ENCODE peak calls at places on chromosomes 7 and 10, in eight cellular contexts. G, P, W, D, S, J, B and L are unnamed samples.

GRCh38 chr10:100562008-100562672 is 26.4 kb downstream of the HIF1AN start:
- DNase-seq in G (peak), P (peak), W (no peak), D (peak), S (no peak), J (peak), B (peak), L (peak)

GRCh38 chr7:2710901-2711551 is 23.0 kb downstream of the AMZ1 start:
- DNase-seq in G (no peak), P (no peak), W (no peak), D (no peak), S (no peak), J (no peak), B (no peak), L (peak)

GRCh38 chr10:31927597-31928530 is 767 bp downstream of the ARHGAP12 start:
- DNase-seq in G (peak), P (peak), W (peak), D (peak), S (peak), J (peak), B (peak), L (peak)

GRCh38 chr7:48035967-48036478 is 680 bp downstream of the C7orf57 start:
- DNase-seq in G (peak), P (peak), W (no peak), D (peak), S (no peak), J (no peak), B (no peak), L (no peak)

GRCh38 chr7:147298611-147299043 is 1182.0 kb downstream of the CNTNAP2 start:
- DNase-seq in G (no peak), P (peak), W (no peak), D (no peak), S (no peak), J (no peak), B (no peak), L (no peak)

GRCh38 chr10:119479532-119479931 is 63.0 kb downstream of the RGS10 start:
- DNase-seq in G (no peak), P (no peak), W (no peak), D (peak), S (no peak), J (no peak), B (no peak), L (no peak)

GRCh38 chr7:99792983-99793382 is 9.0 kb upstream of the CYP3A4 start:
- DNase-seq in G (no peak), P (peak), W (no peak), D (no peak), S (no peak), J (no peak), B (no peak), L (no peak)

GRCh38 chr7:80835251-80835650 is 83.6 kb downstream of the SEMA3C start:
- DNase-seq in G (no peak), P (no peak), W (no peak), D (no peak), S (no peak), J (no peak), B (no peak), L (no peak)

GRCh38 chr10:10911471-10911921 is 106.2 kb upstream of the CELF2 start:
- DNase-seq in G (peak), P (peak), W (peak), D (no peak), S (peak), J (no peak), B (no peak), L (peak)

GRCh38 chr7:2219606-2220005 is 13.1 kb downstream of the MAD1L1 start:
- DNase-seq in G (no peak), P (no peak), W (no peak), D (no peak), S (no peak), J (no peak), B (no peak), L (no peak)

GRCh38 chr7:159237022-159237421 is 92.4 kb upstream of the VIPR2 start:
- DNase-seq in G (no peak), P (no peak), W (no peak), D (no peak), S (no peak), J (no peak), B (no peak), L (no peak)

GRCh38 chr7:42550706-42551470 is 313.9 kb upstream of the GLI3 start:
- DNase-seq in G (no peak), P (no peak), W (no peak), D (no peak), S (no peak), J (no peak), B (no peak), L (no peak)

GRCh38 chr7:85000973-85001372 is 185.9 kb downstream of the SEMA3D start:
- DNase-seq in G (no peak), P (no peak), W (no peak), D (no peak), S (no peak), J (no peak), B (no peak), L (no peak)

GRCh38 chr10:121241337-121241736 is 356.9 kb downstream of the FGFR2 start:
- DNase-seq in G (no peak), P (no peak), W (no peak), D (no peak), S (no peak), J (no peak), B (no peak), L (no peak)
- H3K27ac ChIP-seq in G (no peak), P (no peak), W (no peak), D (no peak), S (no peak), J (no peak), B (no peak), L (no peak)

GRCh38 chr10:73940634-73941221 is 29.8 kb downstream of the PLAU start:
- DNase-seq in G (peak), P (peak), W (peak), D (peak), S (peak), J (peak), B (peak), L (peak)
- TF ChIP-seq POLR2A in G (no peak), P (peak), W (no peak), D (no peak), S (no peak), J (no peak), B (no peak), L (no peak)

GRCh38 chr10:59175538-59176240 is 754 bp upstream of the PHYHIPL start:
- DNase-seq in G (peak), P (peak), W (no peak), D (no peak), S (no peak), J (peak), B (peak), L (no peak)
- H3K4me3 ChIP-seq in G (no peak), P (peak), W (no peak), D (no peak), S (no peak), J (peak), B (peak), L (peak)

GRCh38 chr10:88928254-88928653 is 24.3 kb downstream of the ACTA2 start:
- DNase-seq in G (no peak), P (no peak), W (no peak), D (no peak), S (no peak), J (no peak), B (no peak), L (no peak)

GRCh38 chr10:88934900-88935672 is 17.5 kb downstream of the ACTA2 start:
- DNase-seq in G (peak), P (peak), W (peak), D (peak), S (peak), J (peak), B (peak), L (peak)

GRCh38 chr10:88931548-88931947 is 21.0 kb downstream of the ACTA2 start:
- DNase-seq in G (no peak), P (no peak), W (no peak), D (no peak), S (no peak), J (no peak), B (no peak), L (no peak)

GRCh38 chr10:88933584-88933983 is 19.0 kb downstream of the ACTA2 start:
- DNase-seq in G (no peak), P (no peak), W (no peak), D (no peak), S (no peak), J (no peak), B (no peak), L (no peak)

DNA sequence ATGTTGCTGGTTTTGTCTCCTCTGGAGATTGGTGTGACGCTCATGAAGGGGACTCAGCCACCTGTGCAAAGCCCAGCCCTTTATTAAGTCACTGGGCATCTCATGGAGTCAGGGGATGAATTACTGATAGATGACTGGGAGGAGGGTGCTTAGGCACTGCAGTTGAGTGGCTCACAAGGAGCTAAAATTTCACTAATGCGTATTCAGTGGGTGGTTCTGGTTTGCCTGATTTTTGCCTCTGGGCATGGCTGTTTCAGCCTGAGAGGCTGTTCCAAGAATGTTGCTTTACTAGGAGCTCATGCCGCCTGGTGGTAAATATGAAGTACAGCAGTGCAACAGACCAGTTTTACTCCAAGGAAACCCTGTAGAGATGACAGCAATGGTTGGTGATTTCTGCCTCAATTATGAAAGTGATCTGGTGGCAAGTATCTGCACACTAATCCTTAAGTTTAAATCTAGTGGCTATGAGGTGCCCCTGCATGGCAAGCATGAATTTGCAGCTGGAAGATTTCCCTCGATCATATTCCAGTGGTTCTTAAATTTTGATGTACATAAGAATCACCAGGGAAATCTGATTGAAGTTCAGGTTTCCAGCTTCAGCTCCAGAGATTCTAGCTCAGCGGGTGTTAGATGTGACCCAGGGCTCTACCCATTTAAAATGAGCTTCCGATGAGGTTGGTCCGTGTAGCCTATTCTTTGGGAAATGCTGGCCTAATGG is 19.9 kb downstream of the ACTA2 start:
- DNase-seq in G (peak), P (peak), W (no peak), D (no peak), S (peak), J (peak), B (peak), L (peak)
- H3K27ac ChIP-seq in G (peak), P (no peak), W (no peak), D (peak), S (peak), J (no peak), B (peak), L (peak)

DNA sequence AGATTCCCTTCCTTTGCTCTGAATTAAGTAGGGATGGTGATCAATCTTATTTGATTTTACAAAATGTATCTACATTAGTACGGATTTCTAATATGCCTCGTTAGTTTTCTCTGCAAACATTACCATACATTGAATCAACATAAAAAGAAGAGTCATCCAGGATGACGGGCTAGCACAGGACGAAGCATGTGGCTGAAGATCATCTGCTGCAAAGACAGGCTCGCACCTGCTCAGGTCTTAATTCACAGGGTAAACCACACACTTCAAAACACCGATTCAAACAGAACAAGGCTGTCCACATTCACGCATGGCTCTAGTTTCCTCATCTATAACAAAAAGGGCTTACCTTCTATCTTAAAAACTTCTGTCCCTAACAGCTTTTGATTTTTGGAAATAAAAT is 323.0 kb downstream of the PARD3 start:
- DNase-seq in G (no peak), P (no peak), W (no peak), D (no peak), S (no peak), J (no peak), B (no peak), L (no peak)
- TF ChIP-seq POLR2A in G (no peak), P (no peak), W (no peak), D (no peak), S (no peak), J (no peak), B (no peak), L (no peak)

DNA sequence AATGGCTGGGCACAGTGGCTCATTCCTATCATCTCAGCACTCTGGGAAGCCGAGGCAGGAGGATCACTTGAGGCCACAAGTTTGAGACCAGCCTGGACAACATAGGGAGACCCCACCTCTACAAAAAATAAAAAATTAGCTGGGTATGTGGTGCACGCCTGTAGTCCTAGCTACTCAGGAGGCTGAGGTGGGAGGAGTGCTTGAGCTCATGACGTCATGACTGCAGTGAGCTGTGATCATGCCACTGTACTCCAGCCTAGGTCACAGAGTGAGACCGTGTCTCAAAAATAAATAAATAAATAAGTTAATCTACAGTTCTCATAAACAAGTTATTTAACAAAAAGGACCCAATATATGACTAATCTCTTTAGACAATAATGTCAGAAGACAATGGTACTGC is 76.2 kb downstream of the TPK1 start:
- DNase-seq in G (no peak), P (no peak), W (no peak), D (no peak), S (no peak), J (no peak), B (no peak), L (no peak)
- H3K4me3 ChIP-seq in G (no peak), P (no peak), W (no peak), D (no peak), S (no peak), J (no peak), B (no peak), L (no peak)

GRCh38 chr10:22537810-22538209 is 176.6 kb downstream of the PIP4K2A start:
- DNase-seq in G (no peak), P (no peak), W (no peak), D (no peak), S (no peak), J (no peak), B (no peak), L (peak)

GRCh38 chr10:22531441-22531840 is 182.9 kb downstream of the PIP4K2A start:
- DNase-seq in G (no peak), P (no peak), W (no peak), D (no peak), S (no peak), J (no peak), B (no peak), L (no peak)

GRCh38 chr10:22536620-22537019 is 177.8 kb downstream of the PIP4K2A start:
- DNase-seq in G (no peak), P (no peak), W (no peak), D (no peak), S (no peak), J (no peak), B (no peak), L (no peak)

GRCh38 chr10:22531008-22531407 is 183.4 kb downstream of the PIP4K2A start:
- DNase-seq in G (no peak), P (no peak), W (no peak), D (no peak), S (no peak), J (no peak), B (no peak), L (no peak)

DNA sequence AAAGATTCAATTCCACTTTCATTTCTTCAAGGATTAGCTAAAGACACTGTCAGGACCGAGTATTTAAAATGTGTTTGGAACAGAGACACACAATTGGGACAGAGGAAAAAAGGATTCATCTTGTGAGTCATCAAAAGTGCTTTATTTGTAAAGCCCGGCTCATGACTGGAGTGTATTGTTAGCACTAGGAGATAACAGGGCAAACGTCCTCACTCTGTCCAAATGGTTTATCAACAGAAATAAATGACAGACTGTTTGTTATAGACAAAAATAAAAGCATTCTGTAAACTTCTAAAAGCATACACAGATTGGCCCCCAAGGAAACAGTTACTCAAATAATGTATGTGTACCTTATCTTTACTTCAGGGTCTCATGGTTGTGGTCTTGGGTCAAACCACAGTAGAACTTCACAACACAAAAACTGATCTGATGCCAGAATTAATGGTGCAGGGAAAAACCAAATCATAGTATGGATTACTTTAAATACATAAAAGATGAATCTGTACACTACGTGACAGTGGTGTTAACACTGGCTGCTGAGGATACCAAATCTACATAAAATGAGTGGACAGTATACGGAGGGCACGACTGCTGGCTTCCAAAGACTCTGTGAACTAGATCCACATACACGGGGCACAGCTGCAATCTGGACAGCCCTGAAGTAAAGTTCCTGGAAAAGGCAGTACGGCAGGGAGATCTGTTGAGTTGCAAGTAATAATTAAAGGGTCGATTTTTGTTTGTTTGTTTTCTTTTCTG is 179.4 kb downstream of the PIP4K2A start:
- DNase-seq in G (peak), P (no peak), W (no peak), D (no peak), S (no peak), J (peak), B (no peak), L (no peak)
- H3K27ac ChIP-seq in G (no peak), P (no peak), W (no peak), D (no peak), S (no peak), J (no peak), B (no peak), L (peak)

DNA sequence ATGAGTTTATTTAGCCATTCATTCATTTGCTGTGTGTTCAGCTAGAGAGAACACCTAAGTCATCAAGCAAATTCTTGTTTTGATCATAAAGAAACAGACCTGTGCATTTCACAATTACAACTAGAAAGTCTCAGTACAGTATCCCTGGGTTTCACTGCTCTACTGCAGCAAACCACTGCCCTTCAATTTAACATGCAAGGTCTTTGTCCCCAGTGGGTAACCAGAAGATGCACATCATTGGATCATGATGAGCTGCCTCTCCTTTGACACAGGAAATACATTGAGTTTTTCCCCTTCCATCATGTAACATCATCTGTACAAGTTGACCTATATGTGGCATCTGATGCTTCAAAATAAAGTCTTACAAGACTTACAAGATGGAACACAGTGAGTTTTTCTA is 70.5 kb upstream of the MRLN start:
- DNase-seq in G (no peak), P (no peak), W (no peak), D (no peak), S (no peak), J (no peak), B (no peak), L (no peak)
- TF ChIP-seq POLR2A in G (no peak), P (no peak), W (no peak), D (no peak), S (no peak), J (no peak), B (no peak), L (no peak)

GRCh38 chr7:46264646-46265045 is 343.6 kb upstream of the IGFBP3 start:
- DNase-seq in G (no peak), P (no peak), W (no peak), D (no peak), S (no peak), J (no peak), B (no peak), L (no peak)

GRCh38 chr7:46257766-46258448 is 336.8 kb upstream of the IGFBP3 start:
- DNase-seq in G (no peak), P (no peak), W (no peak), D (no peak), S (no peak), J (no peak), B (peak), L (no peak)

GRCh38 chr7:46256870-46257528 is 335.9 kb upstream of the IGFBP3 start:
- DNase-seq in G (no peak), P (no peak), W (no peak), D (no peak), S (no peak), J (no peak), B (no peak), L (no peak)

DNA sequence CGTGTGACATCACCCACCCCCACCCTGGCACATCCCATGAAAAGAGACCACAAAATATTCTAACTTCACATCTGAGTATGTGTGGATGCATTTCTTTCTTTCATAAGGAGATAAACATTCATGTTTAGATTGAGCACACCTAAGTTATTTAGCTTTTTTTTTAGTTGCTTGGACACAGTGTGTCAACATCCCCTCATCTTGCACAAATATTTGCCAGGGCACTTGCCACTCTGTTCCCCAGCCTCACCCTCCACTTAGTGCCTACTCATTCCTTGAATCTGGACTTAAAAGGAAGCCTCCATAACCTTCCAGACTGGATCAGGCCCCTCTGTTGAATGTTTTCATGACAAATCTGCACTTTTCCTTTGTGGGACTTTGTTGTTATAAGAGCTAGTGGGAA is 338.9 kb upstream of the IGFBP3 start:
- DNase-seq in G (no peak), P (no peak), W (no peak), D (no peak), S (no peak), J (no peak), B (no peak), L (no peak)
- H3K4me3 ChIP-seq in G (no peak), P (no peak), W (no peak), D (no peak), S (no peak), J (no peak), B (no peak), L (no peak)

DNA sequence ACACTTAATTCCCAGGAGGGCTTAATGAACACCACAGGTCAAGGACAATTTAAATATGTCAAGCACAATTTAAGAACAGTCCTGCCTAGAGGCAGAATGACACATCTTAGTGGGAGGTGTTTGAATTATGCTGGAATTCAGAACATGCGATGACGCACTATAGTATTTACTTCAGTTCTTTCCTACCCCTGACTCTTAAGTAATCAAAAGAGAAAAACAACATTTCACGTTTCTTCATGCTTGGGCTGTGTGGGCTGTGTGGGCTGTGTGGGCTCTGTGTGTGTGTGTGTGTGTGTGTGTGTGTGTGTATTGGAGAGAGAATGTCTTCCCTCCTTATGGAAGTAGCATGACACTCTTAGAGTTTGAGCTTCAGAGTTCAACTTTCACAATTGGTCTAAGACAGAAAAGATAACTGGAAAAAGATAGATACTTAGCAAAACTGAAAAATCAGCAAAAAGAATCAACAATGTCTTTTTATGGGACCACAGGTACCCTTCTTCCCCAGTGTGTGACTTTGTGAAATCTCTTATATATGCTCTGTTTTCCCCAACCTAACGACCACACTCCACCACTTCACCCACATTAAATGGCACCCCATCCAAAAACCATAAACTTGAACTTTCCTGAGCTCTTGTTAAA is 33.7 kb upstream of the CABCOCO1 start:
- DNase-seq in G (no peak), P (no peak), W (no peak), D (no peak), S (peak), J (peak), B (peak), L (no peak)
- H3K27ac ChIP-seq in G (no peak), P (no peak), W (no peak), D (no peak), S (peak), J (no peak), B (peak), L (no peak)